ENCODE peak calls at places on chromosomes 12 and 14, in five cellular contexts. U is SK-N-SH, P is mammary epithelial cell, E is H9, J is Karpas-422. O is an unnamed sample. For H3K9me3 and H4K20me1, the result is how much of the 10 kb centered on the place peaks cover.

GRCh38 chr14:63039800-63040380 is 5.4 kb downstream of the KCNH5 start:
- DNase-seq in E (no peak), U (peak), P (peak), J (peak), O (peak)

GRCh38 chr14:81401420-81402122 is 1.4 kb upstream of the STON2 start:
- DNase-seq in J (no peak), P (peak), U (no peak), E (no peak), O (peak)

GRCh38 chr12:82708056-82708455 is 21.4 kb downstream of the TMTC2 start:
- DNase-seq in P (no peak), E (no peak), U (no peak), J (no peak), O (no peak)

GRCh38 chr14:75636100-75636692 is 24.5 kb downstream of the ERG28 start:
- DNase-seq in U (peak), J (no peak), P (no peak), E (peak), O (peak)

GRCh38 chr12:45585522-45586230 is 143.8 kb upstream of the ARID2 start:
- DNase-seq in E (no peak), P (no peak), U (no peak), J (no peak), O (no peak)

GRCh38 chr14:63504628-63505027 is 38.5 kb downstream of the PPP2R5E start:
- DNase-seq in E (no peak), P (peak), U (no peak), J (no peak), O (peak)

GRCh38 chr12:103824845-103825244 is 16.2 kb downstream of the NT5DC3 start:
- DNase-seq in U (no peak), J (no peak), P (no peak), E (no peak), O (peak)

GRCh38 chr14:43877351-43877900 is 629.7 kb downstream of the FSCB start:
- DNase-seq in P (no peak), E (no peak), J (no peak), U (no peak), O (no peak)

GRCh38 chr12:115072712-115073111 is 388.7 kb upstream of the TBX3 start:
- DNase-seq in U (no peak), P (no peak), J (no peak), E (no peak), O (no peak)

GRCh38 chr12:28083816-28084678 is 106.2 kb upstream of the CCDC91 start:
- DNase-seq in P (no peak), E (no peak), J (no peak), U (no peak), O (peak)

GRCh38 chr14:97943619-97944018 is 1146.4 kb downstream of the VRK1 start:
- DNase-seq in J (no peak), U (no peak), P (no peak), E (no peak), O (no peak)

GRCh38 chr12:50174971-50175715 is 8.0 kb upstream of the CERS5 start:
- DNase-seq in U (peak), J (peak), E (no peak), P (no peak), O (peak)

GRCh38 chr12:59322473-59322872 is 273.4 kb upstream of the SLC16A7 start:
- DNase-seq in J (no peak), U (no peak), E (peak), P (no peak), O (no peak)

GRCh38 chr12:54352891-54353874 is 11.1 kb downstream of the GPR84 start:
- DNase-seq in P (no peak), U (peak), J (no peak), E (peak), O (peak)

DNA sequence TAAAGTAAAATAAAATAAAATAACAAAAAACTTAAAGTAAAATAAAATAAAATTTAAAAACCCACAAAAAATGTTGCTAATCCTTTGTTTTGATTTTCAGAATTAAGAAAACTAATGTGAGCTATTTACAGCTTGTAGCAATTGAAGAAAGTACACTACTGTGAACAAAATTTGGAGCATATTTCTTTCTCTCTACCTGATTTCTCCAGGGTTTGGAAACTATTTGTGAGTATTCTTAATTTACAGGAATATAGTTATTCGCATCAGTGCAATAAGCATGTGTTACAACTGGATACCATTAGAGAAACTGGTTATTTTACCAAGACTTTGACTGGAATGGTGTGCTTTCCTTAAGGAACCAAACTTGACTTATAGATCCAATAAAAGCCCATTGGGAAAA is 86.1 kb upstream of the CNOT2 start:
- DNase-seq in J (no peak), P (no peak), E (no peak), U (no peak), O (no peak)
- H3K9me3 ChIP-seq in J (under half), P (under half), E (under half), U (under half), O (under half)

DNA sequence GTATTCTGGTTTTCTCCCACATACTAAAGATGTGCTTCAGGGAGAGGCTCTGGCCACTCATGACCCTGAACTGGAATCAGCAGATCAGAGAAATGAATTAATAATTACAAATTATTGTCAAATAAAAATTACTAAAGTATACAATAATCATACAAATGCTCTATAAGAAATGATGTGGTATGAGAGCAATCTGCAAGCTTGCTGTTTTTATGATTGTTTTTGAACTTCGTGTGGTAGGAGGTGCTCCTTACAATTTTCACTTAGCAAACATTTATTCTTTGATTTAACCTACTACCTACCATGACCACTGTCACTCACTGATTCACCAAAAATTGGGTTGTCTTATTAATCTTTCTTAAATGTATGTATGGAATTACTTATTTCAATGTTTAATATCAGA is 16.2 kb downstream of the ATP2B1 start:
- DNase-seq in U (no peak), J (no peak), P (no peak), E (no peak), O (no peak)
- H4K20me1 ChIP-seq in U (under half), J (half or more), P (under half), E (under half), O (under half)

GRCh38 chr12:30395190-30395589 is 300.5 kb downstream of the IPO8 start:
- DNase-seq in E (no peak), P (no peak), J (no peak), U (no peak), O (no peak)
- H3K9me3 ChIP-seq in E (half or more), P (under half), J (under half), U (under half), O (under half)

DNA sequence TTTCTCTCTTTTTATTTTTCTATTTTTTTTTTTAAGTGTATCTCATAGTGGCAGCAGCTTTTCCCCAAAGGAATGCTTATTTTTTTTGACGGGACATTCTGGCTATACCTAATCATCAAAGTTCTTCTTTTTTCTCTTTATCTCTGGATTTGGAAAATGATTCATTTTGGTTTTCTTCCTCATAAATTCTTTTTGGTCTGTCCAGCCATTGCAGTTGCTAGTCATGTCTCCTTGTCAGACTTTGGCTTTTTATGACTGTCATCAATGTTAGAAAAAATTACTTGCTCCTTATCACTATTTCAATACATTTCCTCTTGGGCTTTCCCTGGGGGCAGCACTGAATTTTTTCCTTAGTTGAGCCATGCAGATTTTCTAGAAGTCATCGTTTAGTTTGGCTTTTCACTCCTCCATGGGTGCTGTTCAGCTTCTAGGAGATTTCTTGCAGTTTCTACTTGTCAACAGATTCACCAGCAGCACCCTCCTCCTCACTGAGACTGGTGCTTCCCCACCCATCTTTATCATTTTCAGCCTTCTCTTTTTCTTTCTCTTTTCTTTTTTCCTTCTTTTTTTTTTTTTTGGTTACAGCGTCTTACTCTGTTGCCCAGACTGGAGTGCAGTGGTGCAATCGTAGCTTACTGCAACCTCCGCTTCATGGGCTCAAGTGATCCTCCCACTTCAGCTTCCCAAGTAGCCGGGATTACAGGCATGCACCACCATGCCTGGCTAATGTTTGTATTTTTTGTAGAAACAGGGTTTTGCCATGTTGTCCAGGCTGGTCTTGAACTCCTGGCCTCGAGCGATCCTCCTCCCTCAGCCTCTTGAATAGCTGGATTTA is 5.2 kb downstream of the ADIPOR2 start:
- DNase-seq in U (no peak), J (no peak), P (no peak), E (no peak), O (peak)
- H4K20me1 ChIP-seq in U (under half), J (under half), P (under half), E (under half), O (under half)

GRCh38 chr12:129827102-129827873 is 76.5 kb downstream of the TMEM132D start:
- DNase-seq in J (no peak), E (no peak), U (no peak), P (no peak), O (no peak)
- H3K9me3 ChIP-seq in J (under half), E (under half), U (under half), P (under half), O (under half)

GRCh38 chr14:74296037-74296467 is 6.7 kb downstream of the ABCD4 start:
- DNase-seq in J (no peak), P (no peak), U (no peak), E (no peak), O (no peak)
- H4K20me1 ChIP-seq in J (under half), P (under half), U (under half), E (under half), O (under half)

DNA sequence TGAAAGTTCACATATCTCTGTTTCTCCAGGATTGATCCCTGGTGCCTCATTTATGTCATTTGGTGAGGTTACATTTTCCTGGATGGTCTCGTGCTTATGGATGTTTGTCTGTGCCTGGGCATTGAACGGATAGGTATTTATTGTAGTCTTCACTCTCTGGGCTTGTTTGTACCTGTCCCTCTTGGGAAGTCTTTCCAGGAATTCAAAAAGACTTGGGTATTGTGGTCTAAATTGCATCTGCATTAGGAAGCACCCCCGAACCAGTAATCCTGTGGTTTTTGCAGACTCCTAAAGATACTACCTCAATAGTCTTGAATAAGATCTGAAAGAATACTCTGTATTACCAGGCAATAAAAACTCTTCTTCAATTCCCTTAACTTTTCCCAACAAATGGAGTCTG is 720.8 kb downstream of the SLC6A15 start:
- DNase-seq in E (no peak), J (no peak), P (peak), U (no peak), O (no peak)
- H3K9me3 ChIP-seq in E (under half), J (under half), P (under half), U (under half), O (under half)